ENCODE peak calls at places on chromosome 14, in six cellular contexts. L is cardiac muscle cell, P is left cardiac atrium, T is AG20443, D is KBM-7, V is head of caudate nucleus. R is an unnamed sample.

GRCh38 chr14:69658664-69659261 is 47.4 kb downstream of the SUSD6 start:
- DNase-seq in L (no peak), P (no peak), D (no peak), T (no peak), V (no peak), R (no peak)

GRCh38 chr14:99077844-99078236 is 194.2 kb downstream of the BCL11B start:
- DNase-seq in D (no peak), L (no peak), V (no peak), T (no peak), P (no peak), R (no peak)

GRCh38 chr14:81582420-81582819 is 48.8 kb upstream of the SEL1L start:
- DNase-seq in P (no peak), T (no peak), V (no peak), L (no peak), D (no peak), R (no peak)

GRCh38 chr14:101878222-101879211 is 85.9 kb upstream of the DYNC1H1 start:
- DNase-seq in L (no peak), T (no peak), V (no peak), D (no peak), P (no peak), R (no peak)

GRCh38 chr14:88323520-88324199 is 591 bp upstream of the KCNK10 start:
- DNase-seq in D (peak; percentile 60), V (peak; percentile 57), L (peak; percentile 31), T (peak; percentile 52), P (no peak), R (no peak)

GRCh38 chr14:51460051-51460450 is 191.7 kb upstream of the FRMD6 start:
- DNase-seq in V (no peak), D (no peak), T (no peak), L (no peak), P (no peak), R (no peak)

GRCh38 chr14:22556021-22556989 is 32.7 kb downstream of the DAD1 start:
- DNase-seq in P (peak; percentile 62), V (no peak), L (peak; percentile 82), D (peak; percentile 99), T (no peak), R (peak; percentile 99)

GRCh38 chr14:55789442-55789841 is 209.4 kb downstream of the KTN1 start:
- DNase-seq in P (no peak), T (no peak), L (peak; percentile 67), V (no peak), D (no peak), R (no peak)

GRCh38 chr14:61578745-61579144 is 116.6 kb upstream of the HIF1A start:
- DNase-seq in V (no peak), T (no peak), D (no peak), P (no peak), L (peak; percentile 73), R (no peak)

GRCh38 chr14:39267592-39268112 is 33.9 kb downstream of the MIA2 start:
- DNase-seq in T (no peak), L (peak; percentile 23), P (no peak), V (no peak), D (no peak), R (no peak)

GRCh38 chr14:23351681-23352505 is 794 bp downstream of the SLC22A17 start:
- DNase-seq in D (no peak), L (no peak), V (peak; percentile 35), P (no peak), T (peak; percentile 50), R (no peak)

GRCh38 chr14:104115691-104116543 is 22.5 kb upstream of the KIF26A start:
- DNase-seq in T (no peak), L (no peak), D (no peak), V (no peak), P (peak; percentile 31), R (no peak)

GRCh38 chr14:105536691-105537579 is 10.6 kb downstream of the TMEM121 start:
- DNase-seq in L (no peak), V (no peak), T (no peak), P (no peak), D (no peak), R (no peak)

GRCh38 chr14:96168581-96168980 is 36.1 kb upstream of the BDKRB2 start:
- DNase-seq in D (no peak), L (no peak), V (peak; percentile 7), P (no peak), T (no peak), R (no peak)

GRCh38 chr14:57769863-57770523 is 95.9 kb downstream of the SLC35F4 start:
- DNase-seq in D (no peak), T (no peak), P (no peak), V (no peak), L (no peak), R (no peak)

GRCh38 chr14:95295600-95296376 is 23.9 kb downstream of the CLMN start:
- DNase-seq in T (no peak), P (no peak), V (no peak), D (no peak), L (no peak), R (no peak)

GRCh38 chr14:81427348-81428058 is 27.4 kb upstream of the STON2 start:
- DNase-seq in L (no peak), T (no peak), D (peak; percentile 98), P (peak; percentile 33), V (no peak), R (peak; percentile 67)

GRCh38 chr14:65709576-65709975 is 297.0 kb downstream of the FUT8 start:
- DNase-seq in L (peak; percentile 49), V (no peak), T (peak; percentile 51), P (no peak), D (no peak), R (no peak)

GRCh38 chr14:72947366-72948160 is 21.3 kb downstream of the DCAF4 start:
- DNase-seq in V (no peak), T (no peak), L (no peak), P (no peak), D (no peak), R (no peak)

GRCh38 chr14:58078068-58078467 is 73.9 kb downstream of the ARMH4 start:
- DNase-seq in P (no peak), V (no peak), L (peak; percentile 60), D (no peak), T (peak; percentile 78), R (no peak)

GRCh38 chr14:55843718-55844403 is 263.9 kb downstream of the KTN1 start:
- DNase-seq in V (no peak), P (no peak), T (no peak), L (no peak), D (no peak), R (no peak)

R was measured in GF-D8.